ENCODE peak calls at places on chromosome X, in four cellular contexts. W is GM13977; N is naive thymus-derived CD8-positive, alpha-beta T cell; B is kidney tubule cell. D is an unnamed sample.

GRCh38 chrX:54044877-54045328 is 630 bp upstream of the PHF8 start:
- DNase-seq in B (no peak), N (no peak), W (no peak), D (no peak)

GRCh38 chrX:153851981-153852380 is 21.6 kb upstream of the PDZD4 start:
- DNase-seq in N (no peak), W (no peak), B (no peak), D (no peak)

GRCh38 chrX:55028040-55028439 is 2.7 kb downstream of the ALAS2 start:
- DNase-seq in B (no peak), W (no peak), N (no peak), D (no peak)

GRCh38 chrX:10109695-10110094 is 47.1 kb upstream of the CLCN4 start:
- DNase-seq in W (peak), N (no peak), B (no peak), D (no peak)

GRCh38 chrX:93932471-93933220 is 258.6 kb downstream of the FAM133A start:
- DNase-seq in W (no peak), N (no peak), B (no peak), D (no peak)

GRCh38 chrX:1205681-1206611 is 6.5 kb downstream of the CRLF2 start:
- DNase-seq in W (peak), B (peak), N (no peak), D (peak)

GRCh38 chrX:85327060-85327333 is 52.5 kb downstream of the POF1B start:
- DNase-seq in B (no peak), N (no peak), W (no peak), D (no peak)

GRCh38 chrX:103628386-103629290 is at the start of gene TCEAL1:
- DNase-seq in N (peak), W (peak), B (peak), D (peak)

GRCh38 chrX:30693999-30694650 is 40.9 kb downstream of the GK start:
- DNase-seq in B (no peak), N (no peak), W (no peak), D (no peak)

GRCh38 chrX:150219374-150220185 is 143.5 kb upstream of the MAMLD1 start:
- DNase-seq in B (peak), N (no peak), W (no peak), D (peak)

GRCh38 chrX:24253030-24253429 is 60.8 kb downstream of the SUPT20HL2 start:
- DNase-seq in N (no peak), W (no peak), B (no peak), D (no peak)

GRCh38 chrX:86946569-86946968 is 571.0 kb upstream of the KLHL4 start:
- DNase-seq in W (peak), N (no peak), B (peak), D (peak)

GRCh38 chrX:80876877-80877276 is 67.2 kb upstream of the BRWD3 start:
- DNase-seq in B (peak), N (no peak), W (peak), D (peak)

GRCh38 chrX:54397113-54397512 is 39.3 kb upstream of the WNK3 start:
- DNase-seq in N (no peak), W (no peak), B (no peak), D (no peak)

D was measured in ACHN.